ENCODE peak calls at places on chromosomes 3 and 15, in nine cellular contexts. One of them, this sample, is unnamed.

GRCh38 chr3:135801018-135801417 is 164.5 kb upstream of the PPP2R3A start:
- DNase-seq in HCT116: no peak
- DNase-seq in neural progenitor cell: no peak
- DNase-seq in suprapubic skin: no peak
- DNase-seq in CD4-positive, alpha-beta T cell: no peak
- DNase-seq in IMR-90: no peak
- DNase-seq in left ventricle myocardium inferior: no peak
- DNase-seq in heart right ventricle: no peak
- DNase-seq in AG09319: no peak
- DNase-seq in this sample: no peak

GRCh38 chr3:17432237-17432636 is 310.2 kb downstream of the TBC1D5 start:
- DNase-seq in HCT116: no peak
- DNase-seq in neural progenitor cell: no peak
- DNase-seq in suprapubic skin: no peak
- DNase-seq in CD4-positive, alpha-beta T cell: no peak
- DNase-seq in IMR-90: peak; percentile 16
- DNase-seq in left ventricle myocardium inferior: no peak
- DNase-seq in heart right ventricle: no peak
- DNase-seq in AG09319: no peak
- DNase-seq in this sample: no peak

GRCh38 chr3:139456391-139456790 is 19.9 kb downstream of the RBP2 start:
- DNase-seq in HCT116: no peak
- DNase-seq in neural progenitor cell: no peak
- DNase-seq in suprapubic skin: no peak
- DNase-seq in CD4-positive, alpha-beta T cell: no peak
- DNase-seq in IMR-90: no peak
- DNase-seq in left ventricle myocardium inferior: no peak
- DNase-seq in heart right ventricle: no peak
- DNase-seq in AG09319: no peak
- DNase-seq in this sample: no peak

GRCh38 chr15:66720206-66721010 is 18.4 kb downstream of the SMAD6 start:
- DNase-seq in HCT116: no peak
- DNase-seq in neural progenitor cell: no peak
- DNase-seq in suprapubic skin: no peak
- DNase-seq in CD4-positive, alpha-beta T cell: no peak
- DNase-seq in IMR-90: peak; percentile 82
- DNase-seq in left ventricle myocardium inferior: no peak
- DNase-seq in heart right ventricle: no peak
- DNase-seq in AG09319: no peak
- DNase-seq in this sample: no peak

GRCh38 chr3:183701744-183702143 is 4.1 kb downstream of the YEATS2 start:
- DNase-seq in HCT116: no peak
- DNase-seq in neural progenitor cell: no peak
- DNase-seq in suprapubic skin: no peak
- DNase-seq in CD4-positive, alpha-beta T cell: no peak
- DNase-seq in IMR-90: no peak
- DNase-seq in left ventricle myocardium inferior: no peak
- DNase-seq in heart right ventricle: no peak
- DNase-seq in AG09319: no peak
- DNase-seq in this sample: no peak

GRCh38 chr3:157261000-157261399 is 101.1 kb upstream of the CCNL1 start:
- DNase-seq in HCT116: no peak
- DNase-seq in neural progenitor cell: no peak
- DNase-seq in suprapubic skin: no peak
- DNase-seq in CD4-positive, alpha-beta T cell: no peak
- DNase-seq in IMR-90: no peak
- DNase-seq in left ventricle myocardium inferior: no peak
- DNase-seq in heart right ventricle: no peak
- DNase-seq in AG09319: no peak
- DNase-seq in this sample: no peak

GRCh38 chr15:67736810-67737209 is 88.5 kb upstream of the SKOR1 start:
- DNase-seq in HCT116: no peak
- DNase-seq in neural progenitor cell: no peak
- DNase-seq in suprapubic skin: no peak
- DNase-seq in CD4-positive, alpha-beta T cell: no peak
- DNase-seq in IMR-90: peak; percentile 37
- DNase-seq in left ventricle myocardium inferior: no peak
- DNase-seq in heart right ventricle: no peak
- DNase-seq in AG09319: no peak
- DNase-seq in this sample: no peak

GRCh38 chr3:105806361-105806760 is 62.5 kb downstream of the CBLB start:
- DNase-seq in HCT116: no peak
- DNase-seq in neural progenitor cell: no peak
- DNase-seq in suprapubic skin: no peak
- DNase-seq in CD4-positive, alpha-beta T cell: no peak
- DNase-seq in IMR-90: peak; percentile 30
- DNase-seq in left ventricle myocardium inferior: no peak
- DNase-seq in heart right ventricle: no peak
- DNase-seq in AG09319: peak; percentile 45
- DNase-seq in this sample: peak; percentile 15

GRCh38 chr3:170692720-170693119 is 106.8 kb upstream of the SLC7A14 start:
- DNase-seq in HCT116: no peak
- DNase-seq in neural progenitor cell: no peak
- DNase-seq in suprapubic skin: no peak
- DNase-seq in CD4-positive, alpha-beta T cell: no peak
- DNase-seq in IMR-90: peak; percentile 70
- DNase-seq in left ventricle myocardium inferior: no peak
- DNase-seq in heart right ventricle: no peak
- DNase-seq in AG09319: no peak
- DNase-seq in this sample: no peak

GRCh38 chr3:170689218-170689874 is 103.5 kb upstream of the SLC7A14 start:
- DNase-seq in HCT116: peak; percentile 16
- DNase-seq in neural progenitor cell: peak; percentile 17
- DNase-seq in suprapubic skin: no peak
- DNase-seq in CD4-positive, alpha-beta T cell: no peak
- DNase-seq in IMR-90: peak; percentile 88
- DNase-seq in left ventricle myocardium inferior: no peak
- DNase-seq in heart right ventricle: no peak
- DNase-seq in AG09319: peak; percentile 69
- DNase-seq in this sample: no peak

GRCh38 chr3:170695486-170696069 is 109.7 kb upstream of the SLC7A14 start:
- DNase-seq in HCT116: no peak
- DNase-seq in neural progenitor cell: no peak
- DNase-seq in suprapubic skin: no peak
- DNase-seq in CD4-positive, alpha-beta T cell: no peak
- DNase-seq in IMR-90: no peak
- DNase-seq in left ventricle myocardium inferior: no peak
- DNase-seq in heart right ventricle: no peak
- DNase-seq in AG09319: no peak
- DNase-seq in this sample: no peak

DNA sequence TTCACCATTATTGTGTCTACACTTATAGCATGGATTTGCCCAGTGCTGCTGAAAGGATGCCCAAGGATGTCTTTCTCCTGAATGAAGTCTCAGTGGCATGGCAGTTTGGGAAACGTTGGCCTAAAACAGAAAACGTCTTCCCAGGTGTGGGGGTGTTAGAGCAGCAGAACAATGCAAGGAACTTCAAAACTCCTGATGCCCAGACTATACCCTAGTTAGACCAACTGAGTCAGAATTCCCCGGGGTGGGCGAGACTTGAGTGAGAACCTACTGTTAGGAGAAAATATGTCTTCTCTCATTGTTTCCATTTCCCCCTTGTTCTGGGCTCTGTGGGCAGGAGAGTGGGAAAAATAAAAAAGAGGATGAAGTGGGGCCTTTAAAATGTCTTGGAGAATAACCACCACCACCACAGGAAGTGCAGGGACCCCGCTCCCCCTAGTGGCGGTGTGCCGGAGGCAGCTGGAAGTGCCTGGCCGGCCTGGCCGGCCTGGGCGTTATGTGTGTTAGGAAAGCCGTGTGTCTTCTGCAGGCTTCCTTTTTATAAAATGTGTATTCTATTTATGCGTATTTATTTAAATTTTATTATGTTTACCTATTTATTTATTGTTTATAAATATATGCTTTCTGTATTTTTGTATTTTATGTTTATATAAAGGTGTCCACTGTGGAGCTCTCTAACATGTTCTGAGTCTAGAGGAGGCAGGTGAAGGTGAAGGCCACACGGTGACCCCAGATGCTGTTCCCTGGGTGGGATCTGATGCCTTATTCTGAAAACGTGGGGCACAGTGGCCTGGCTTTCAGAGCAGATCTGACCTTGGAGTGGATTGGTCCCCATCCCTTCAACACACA is 104.5 kb upstream of the SLC7A14 start:
- DNase-seq in HCT116: peak; percentile 34
- DNase-seq in neural progenitor cell: peak; percentile 76
- DNase-seq in suprapubic skin: peak; percentile 81
- DNase-seq in CD4-positive, alpha-beta T cell: peak; percentile 2
- DNase-seq in IMR-90: peak; percentile 52
- DNase-seq in left ventricle myocardium inferior: peak; percentile 60
- DNase-seq in heart right ventricle: peak; percentile 72
- DNase-seq in AG09319: no peak
- DNase-seq in this sample: peak; percentile 41
- TF ChIP-seq CTCF in HCT116: peak; percentile 58
- TF ChIP-seq CTCF in neural progenitor cell: peak; percentile 79
- TF ChIP-seq CTCF in suprapubic skin: peak; percentile 3
- TF ChIP-seq CTCF in CD4-positive, alpha-beta T cell: peak; percentile 57
- TF ChIP-seq CTCF in IMR-90: peak; percentile 65
- TF ChIP-seq CTCF in left ventricle myocardium inferior: peak; percentile 84
- TF ChIP-seq CTCF in heart right ventricle: peak; percentile 78
- TF ChIP-seq CTCF in AG09319: peak; percentile 54
- TF ChIP-seq CTCF in this sample: peak; percentile 90

GRCh38 chr15:28985691-28986090 is 99.9 kb downstream of the APBA2 start:
- DNase-seq in HCT116: no peak
- DNase-seq in neural progenitor cell: no peak
- DNase-seq in suprapubic skin: no peak
- DNase-seq in CD4-positive, alpha-beta T cell: no peak
- DNase-seq in IMR-90: no peak
- DNase-seq in left ventricle myocardium inferior: no peak
- DNase-seq in heart right ventricle: no peak
- DNase-seq in AG09319: no peak
- DNase-seq in this sample: no peak

GRCh38 chr15:28981921-28982320 is 96.1 kb downstream of the APBA2 start:
- DNase-seq in HCT116: no peak
- DNase-seq in neural progenitor cell: no peak
- DNase-seq in suprapubic skin: no peak
- DNase-seq in CD4-positive, alpha-beta T cell: no peak
- DNase-seq in IMR-90: no peak
- DNase-seq in left ventricle myocardium inferior: no peak
- DNase-seq in heart right ventricle: no peak
- DNase-seq in AG09319: no peak
- DNase-seq in this sample: no peak

GRCh38 chr15:28984421-28985375 is 98.9 kb downstream of the APBA2 start:
- DNase-seq in HCT116: no peak
- DNase-seq in neural progenitor cell: peak; percentile 73
- DNase-seq in suprapubic skin: no peak
- DNase-seq in CD4-positive, alpha-beta T cell: no peak
- DNase-seq in IMR-90: peak; percentile 82
- DNase-seq in left ventricle myocardium inferior: no peak
- DNase-seq in heart right ventricle: no peak
- DNase-seq in AG09319: no peak
- DNase-seq in this sample: no peak

GRCh38 chr15:28982886-28983285 is 97.1 kb downstream of the APBA2 start:
- DNase-seq in HCT116: no peak
- DNase-seq in neural progenitor cell: no peak
- DNase-seq in suprapubic skin: no peak
- DNase-seq in CD4-positive, alpha-beta T cell: no peak
- DNase-seq in IMR-90: no peak
- DNase-seq in left ventricle myocardium inferior: no peak
- DNase-seq in heart right ventricle: no peak
- DNase-seq in AG09319: no peak
- DNase-seq in this sample: no peak

DNA sequence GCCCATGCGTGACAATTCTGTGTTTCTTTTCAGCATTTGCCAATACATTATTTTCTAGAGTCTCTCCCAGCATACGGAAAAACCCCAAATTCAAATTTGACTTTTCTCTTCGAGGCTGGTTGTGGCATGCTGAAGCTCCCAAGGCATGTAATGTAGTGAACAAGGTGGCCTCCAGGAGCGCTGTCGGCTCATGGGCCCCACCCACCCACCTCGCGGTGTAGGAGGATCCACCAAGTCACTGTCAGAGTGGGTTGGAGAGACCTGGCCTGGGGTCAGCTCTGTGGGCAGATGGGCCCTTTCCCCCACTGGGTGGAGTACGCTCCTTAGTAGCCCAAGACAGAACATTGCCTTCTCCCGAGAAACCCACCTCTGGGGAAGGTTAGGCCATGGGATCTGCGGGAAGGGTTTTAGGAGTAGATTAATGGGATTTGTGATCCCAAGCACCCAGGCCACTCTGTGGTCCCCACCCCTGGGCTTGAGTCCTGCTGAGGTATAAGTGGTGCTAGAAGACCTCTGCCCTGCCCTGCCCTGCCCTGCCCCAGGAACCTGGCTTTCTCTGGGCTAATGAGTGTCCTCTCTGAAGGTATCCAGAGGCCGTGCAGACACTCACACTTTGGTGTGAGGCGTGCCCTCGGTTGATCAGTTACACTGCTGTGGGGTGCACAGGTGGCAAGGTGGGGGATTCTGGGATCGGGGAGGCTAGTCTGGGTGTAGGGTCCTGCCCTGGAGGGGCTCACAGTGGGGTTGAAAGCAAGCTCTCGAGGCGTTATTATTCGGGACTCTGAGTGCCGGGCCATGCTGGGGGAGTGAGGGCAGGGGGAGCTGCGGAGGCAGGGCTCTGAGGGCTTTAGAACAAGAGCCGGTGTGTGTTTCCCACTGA is 97.9 kb downstream of the APBA2 start:
- DNase-seq in HCT116: no peak
- DNase-seq in neural progenitor cell: no peak
- DNase-seq in suprapubic skin: no peak
- DNase-seq in CD4-positive, alpha-beta T cell: no peak
- DNase-seq in IMR-90: no peak
- DNase-seq in left ventricle myocardium inferior: no peak
- DNase-seq in heart right ventricle: no peak
- DNase-seq in AG09319: no peak
- DNase-seq in this sample: no peak
- TF ChIP-seq CTCF in HCT116: peak; percentile 4
- TF ChIP-seq CTCF in neural progenitor cell: peak; percentile 31
- TF ChIP-seq CTCF in suprapubic skin: no peak
- TF ChIP-seq CTCF in CD4-positive, alpha-beta T cell: no peak
- TF ChIP-seq CTCF in IMR-90: no peak
- TF ChIP-seq CTCF in left ventricle myocardium inferior: no peak
- TF ChIP-seq CTCF in heart right ventricle: no peak
- TF ChIP-seq CTCF in AG09319: no peak
- TF ChIP-seq CTCF in this sample: no peak

DNA sequence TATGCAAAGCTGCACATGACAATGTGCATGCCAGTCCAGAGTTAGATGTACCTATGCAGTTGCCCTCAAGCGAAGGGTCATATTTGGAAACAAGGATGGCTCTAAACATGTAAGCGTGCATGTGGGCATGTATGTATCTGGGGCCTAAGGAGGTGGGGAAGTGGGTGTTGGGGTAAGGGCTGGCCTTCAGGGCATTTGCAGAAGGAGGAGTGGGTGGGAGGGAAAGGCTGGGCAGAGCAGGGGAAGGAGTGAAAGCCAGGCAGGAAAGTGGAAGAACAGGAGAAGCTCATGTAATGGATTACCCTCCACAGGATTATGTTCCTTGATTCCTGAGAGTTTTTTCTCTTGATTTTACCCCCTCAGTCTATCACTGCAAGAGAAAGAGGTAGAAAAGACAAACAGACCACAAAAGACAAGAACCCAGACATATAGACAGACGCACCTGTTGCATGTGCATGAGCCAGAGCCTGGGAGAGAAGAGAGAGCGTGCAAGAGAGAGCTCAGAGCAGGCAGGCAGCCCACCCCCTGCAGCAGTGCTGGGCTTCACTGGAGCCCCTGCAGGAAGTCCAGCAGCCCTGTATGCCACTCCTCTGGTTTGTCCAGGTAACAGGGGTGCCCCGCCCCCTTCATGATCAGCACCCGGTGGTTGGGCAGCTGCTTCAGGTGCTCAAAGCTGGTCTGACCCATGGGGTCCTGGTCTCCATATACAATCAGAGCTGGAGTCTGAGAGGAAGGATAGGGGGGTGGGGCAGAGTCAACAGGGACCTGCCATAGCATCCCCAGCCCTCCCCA is 1.8 kb upstream of the PCBP4 start:
- DNase-seq in HCT116: no peak
- DNase-seq in neural progenitor cell: peak; percentile 23
- DNase-seq in suprapubic skin: no peak
- DNase-seq in CD4-positive, alpha-beta T cell: no peak
- DNase-seq in IMR-90: no peak
- DNase-seq in left ventricle myocardium inferior: no peak
- DNase-seq in heart right ventricle: no peak
- DNase-seq in AG09319: no peak
- DNase-seq in this sample: no peak
- TF ChIP-seq CTCF in HCT116: no peak
- TF ChIP-seq CTCF in neural progenitor cell: no peak
- TF ChIP-seq CTCF in suprapubic skin: no peak
- TF ChIP-seq CTCF in CD4-positive, alpha-beta T cell: no peak
- TF ChIP-seq CTCF in IMR-90: no peak
- TF ChIP-seq CTCF in left ventricle myocardium inferior: no peak
- TF ChIP-seq CTCF in heart right ventricle: no peak
- TF ChIP-seq CTCF in AG09319: no peak
- TF ChIP-seq CTCF in this sample: no peak

DNA sequence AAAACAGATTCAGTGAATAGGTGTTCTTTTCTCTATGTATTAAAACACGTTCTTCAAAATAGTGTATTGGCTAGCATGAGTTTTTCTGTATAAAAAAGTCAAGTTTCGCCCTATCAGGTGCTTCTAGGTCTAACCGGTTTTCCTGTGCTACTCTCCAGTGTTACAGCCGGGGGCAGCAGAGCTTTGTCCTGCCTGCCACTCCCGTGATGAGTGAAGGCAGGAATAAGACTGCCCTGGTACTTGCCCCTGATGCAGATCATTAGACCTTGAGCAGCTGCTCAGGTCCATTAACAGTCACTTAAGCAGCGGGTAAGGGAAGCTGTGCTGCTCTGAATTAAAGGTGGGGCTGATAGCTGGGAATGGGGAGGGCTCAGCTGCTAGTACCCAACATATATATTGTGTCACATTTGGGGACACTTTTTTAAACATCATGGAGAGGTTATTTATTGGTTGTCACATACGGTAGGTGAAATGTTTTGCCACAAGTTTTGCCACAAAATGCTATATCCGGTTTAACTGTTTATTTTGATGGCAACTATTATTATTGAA is 1.3 kb upstream of the UNC13C start:
- DNase-seq in HCT116: no peak
- DNase-seq in neural progenitor cell: peak; percentile 28
- DNase-seq in suprapubic skin: no peak
- DNase-seq in CD4-positive, alpha-beta T cell: no peak
- DNase-seq in IMR-90: no peak
- DNase-seq in left ventricle myocardium inferior: no peak
- DNase-seq in heart right ventricle: peak; percentile 2
- DNase-seq in AG09319: no peak
- DNase-seq in this sample: no peak
- TF ChIP-seq CTCF in HCT116: no peak
- TF ChIP-seq CTCF in neural progenitor cell: peak; percentile 38
- TF ChIP-seq CTCF in suprapubic skin: no peak
- TF ChIP-seq CTCF in CD4-positive, alpha-beta T cell: no peak
- TF ChIP-seq CTCF in IMR-90: no peak
- TF ChIP-seq CTCF in left ventricle myocardium inferior: no peak
- TF ChIP-seq CTCF in heart right ventricle: peak; percentile 20
- TF ChIP-seq CTCF in AG09319: no peak
- TF ChIP-seq CTCF in this sample: no peak